ENCODE peak calls at places on chromosomes 6 and 20, in five cellular contexts. One of them, this sample, is unnamed.

GRCh38 chr6:157832250-157832967 is 9.4 kb downstream of the SNX9 start:
- DNase-seq in GM13976: no peak
- DNase-seq in WTC11: no peak
- DNase-seq in lower leg skin: no peak
- DNase-seq in AG04450: no peak
- DNase-seq in this sample: no peak

GRCh38 chr6:142943746-142944125 is 1.2 kb downstream of the HIVEP2 start:
- DNase-seq in AG04450: no peak
- DNase-seq in lower leg skin: peak
- DNase-seq in WTC11: no peak
- DNase-seq in GM13976: no peak
- DNase-seq in this sample: no peak

GRCh38 chr6:20479075-20479871 is 55.0 kb upstream of the CDKAL1 start:
- DNase-seq in lower leg skin: no peak
- DNase-seq in AG04450: no peak
- DNase-seq in WTC11: no peak
- DNase-seq in GM13976: no peak
- DNase-seq in this sample: no peak

GRCh38 chr20:19784511-19785172 is 26.6 kb downstream of the RIN2 start:
- DNase-seq in GM13976: peak
- DNase-seq in lower leg skin: no peak
- DNase-seq in WTC11: peak
- DNase-seq in AG04450: peak
- DNase-seq in this sample: peak

GRCh38 chr6:46491789-46492547 is 719 bp upstream of the RCAN2 start:
- DNase-seq in AG04450: no peak
- DNase-seq in WTC11: peak
- DNase-seq in lower leg skin: peak
- DNase-seq in GM13976: peak
- DNase-seq in this sample: peak

GRCh38 chr20:52432740-52433139 is 241.2 kb upstream of the ZFP64 start:
- DNase-seq in lower leg skin: no peak
- DNase-seq in WTC11: no peak
- DNase-seq in AG04450: no peak
- DNase-seq in GM13976: no peak
- DNase-seq in this sample: no peak

GRCh38 chr6:84284428-84285033 is 57.1 kb upstream of the CEP162 start:
- DNase-seq in GM13976: peak
- DNase-seq in lower leg skin: no peak
- DNase-seq in WTC11: peak
- DNase-seq in AG04450: no peak
- DNase-seq in this sample: peak

GRCh38 chr20:21371193-21371592 is 26.1 kb downstream of the NKX2-4 start:
- DNase-seq in AG04450: no peak
- DNase-seq in WTC11: no peak
- DNase-seq in GM13976: no peak
- DNase-seq in lower leg skin: no peak
- DNase-seq in this sample: no peak

GRCh38 chr20:35468671-35469334 is 13.4 kb downstream of the CEP250 start:
- DNase-seq in AG04450: no peak
- DNase-seq in lower leg skin: no peak
- DNase-seq in WTC11: no peak
- DNase-seq in GM13976: no peak
- DNase-seq in this sample: no peak

GRCh38 chr20:25584905-25585704 is at the start of gene NINL:
- DNase-seq in GM13976: peak
- DNase-seq in WTC11: peak
- DNase-seq in lower leg skin: peak
- DNase-seq in AG04450: no peak
- DNase-seq in this sample: peak

GRCh38 chr6:13377054-13377758 is 48.9 kb upstream of the TBC1D7 start:
- DNase-seq in lower leg skin: no peak
- DNase-seq in WTC11: no peak
- DNase-seq in GM13976: no peak
- DNase-seq in AG04450: no peak
- DNase-seq in this sample: no peak

GRCh38 chr6:70527071-70527737 is 39.5 kb upstream of the SDHAF4 start:
- DNase-seq in GM13976: no peak
- DNase-seq in AG04450: no peak
- DNase-seq in lower leg skin: no peak
- DNase-seq in WTC11: no peak
- DNase-seq in this sample: no peak

GRCh38 chr6:147178355-147178754 is 25.9 kb upstream of the STXBP5 start:
- DNase-seq in lower leg skin: no peak
- DNase-seq in WTC11: no peak
- DNase-seq in GM13976: no peak
- DNase-seq in AG04450: no peak
- DNase-seq in this sample: no peak

GRCh38 chr20:41278936-41279335 is 38.6 kb downstream of the ZHX3 start:
- DNase-seq in AG04450: no peak
- DNase-seq in WTC11: no peak
- DNase-seq in lower leg skin: no peak
- DNase-seq in GM13976: no peak
- DNase-seq in this sample: no peak

GRCh38 chr6:906920-907319 is 214.0 kb upstream of the EXOC2 start:
- DNase-seq in GM13976: no peak
- DNase-seq in WTC11: no peak
- DNase-seq in lower leg skin: no peak
- DNase-seq in AG04450: no peak
- DNase-seq in this sample: no peak

GRCh38 chr6:10742251-10742650 is 5.4 kb upstream of the TMEM14B start:
- DNase-seq in AG04450: no peak
- DNase-seq in WTC11: no peak
- DNase-seq in GM13976: no peak
- DNase-seq in lower leg skin: no peak
- DNase-seq in this sample: no peak

GRCh38 chr20:39800548-39800947 is 838.4 kb downstream of the DHX35 start:
- DNase-seq in WTC11: no peak
- DNase-seq in lower leg skin: no peak
- DNase-seq in GM13976: peak
- DNase-seq in AG04450: no peak
- DNase-seq in this sample: peak

GRCh38 chr20:1225263-1225728 is 548 bp upstream of the RAD21L1 start:
- DNase-seq in lower leg skin: no peak
- DNase-seq in AG04450: no peak
- DNase-seq in WTC11: no peak
- DNase-seq in GM13976: no peak
- DNase-seq in this sample: no peak

GRCh38 chr6:54440549-54440948 is 132.3 kb downstream of the TINAG start:
- DNase-seq in AG04450: no peak
- DNase-seq in GM13976: no peak
- DNase-seq in lower leg skin: peak
- DNase-seq in WTC11: no peak
- DNase-seq in this sample: no peak

GRCh38 chr6:52966101-52966500 is 29.0 kb downstream of the GSTA4 start:
- DNase-seq in WTC11: no peak
- DNase-seq in lower leg skin: no peak
- DNase-seq in GM13976: no peak
- DNase-seq in AG04450: no peak
- DNase-seq in this sample: no peak

GRCh38 chr6:52969297-52969696 is 25.8 kb downstream of the GSTA4 start:
- DNase-seq in AG04450: no peak
- DNase-seq in WTC11: no peak
- DNase-seq in GM13976: no peak
- DNase-seq in lower leg skin: no peak
- DNase-seq in this sample: no peak

GRCh38 chr6:52962701-52963100 is 32.4 kb downstream of the GSTA4 start:
- DNase-seq in lower leg skin: no peak
- DNase-seq in GM13976: no peak
- DNase-seq in WTC11: no peak
- DNase-seq in AG04450: no peak
- DNase-seq in this sample: no peak

GRCh38 chr6:52958546-52959255 is 36.4 kb downstream of the GSTA4 start:
- DNase-seq in WTC11: no peak
- DNase-seq in GM13976: no peak
- DNase-seq in AG04450: no peak
- DNase-seq in lower leg skin: no peak
- DNase-seq in this sample: no peak

GRCh38 chr6:52964318-52964717 is 30.8 kb downstream of the GSTA4 start:
- DNase-seq in AG04450: no peak
- DNase-seq in GM13976: no peak
- DNase-seq in lower leg skin: no peak
- DNase-seq in WTC11: no peak
- DNase-seq in this sample: no peak
- TF ChIP-seq CTCF in AG04450: no peak
- TF ChIP-seq CTCF in GM13976: no peak
- TF ChIP-seq CTCF in lower leg skin: no peak
- TF ChIP-seq CTCF in WTC11: no peak
- TF ChIP-seq CTCF in this sample: no peak

DNA sequence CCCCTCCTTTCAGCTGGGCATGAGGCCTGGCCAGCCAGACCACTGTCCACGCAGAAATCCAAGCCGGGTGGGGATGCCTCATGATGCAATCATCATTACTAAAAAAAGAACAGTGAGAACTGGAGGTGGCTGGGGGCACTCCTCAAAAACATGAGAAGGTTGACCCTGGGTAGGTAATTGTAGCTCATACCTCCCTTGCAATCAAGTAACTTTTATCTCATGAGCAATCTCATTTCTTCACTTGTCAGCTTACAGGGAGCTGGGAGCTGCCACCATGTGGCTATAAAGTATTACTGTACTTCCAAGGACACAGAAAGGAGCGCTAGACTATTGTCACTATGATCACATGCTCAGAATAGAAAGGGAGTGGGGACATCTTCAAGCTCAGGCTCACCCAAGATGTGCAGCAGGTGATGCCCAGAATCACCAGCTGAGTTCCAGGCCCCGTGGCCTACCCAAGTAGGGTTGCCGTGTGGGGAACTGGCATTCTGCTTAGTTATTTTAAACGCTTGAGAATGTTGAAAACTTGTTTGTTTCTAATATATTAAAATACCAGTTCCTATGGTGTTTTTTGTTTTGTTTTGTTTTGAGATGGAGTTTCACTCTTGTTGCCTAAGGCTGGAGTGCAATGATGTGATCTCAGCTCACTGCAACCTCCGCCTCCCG is 3.0 kb upstream of the CDH26 start:
- DNase-seq in lower leg skin: no peak
- DNase-seq in GM13976: peak
- DNase-seq in WTC11: no peak
- DNase-seq in AG04450: no peak
- DNase-seq in this sample: peak
- TF ChIP-seq CTCF in lower leg skin: no peak
- TF ChIP-seq CTCF in GM13976: no peak
- TF ChIP-seq CTCF in WTC11: no peak
- TF ChIP-seq CTCF in AG04450: no peak
- TF ChIP-seq CTCF in this sample: peak

GRCh38 chr6:21595265-21595950 is 1.9 kb downstream of the SOX4 start:
- DNase-seq in lower leg skin: peak
- DNase-seq in WTC11: peak
- DNase-seq in GM13976: peak
- DNase-seq in AG04450: no peak
- DNase-seq in this sample: peak
- TF ChIP-seq CTCF in lower leg skin: no peak
- TF ChIP-seq CTCF in WTC11: no peak
- TF ChIP-seq CTCF in GM13976: no peak
- TF ChIP-seq CTCF in AG04450: no peak
- TF ChIP-seq CTCF in this sample: no peak

GRCh38 chr20:2709205-2709981 is 16.8 kb downstream of the EBF4 start:
- DNase-seq in GM13976: no peak
- DNase-seq in WTC11: no peak
- DNase-seq in lower leg skin: peak
- DNase-seq in AG04450: no peak
- DNase-seq in this sample: no peak

GRCh38 chr20:2708073-2708415 is 15.5 kb downstream of the EBF4 start:
- DNase-seq in WTC11: no peak
- DNase-seq in lower leg skin: no peak
- DNase-seq in GM13976: no peak
- DNase-seq in AG04450: no peak
- DNase-seq in this sample: no peak

GRCh38 chr20:2707353-2708072 is 14.9 kb downstream of the EBF4 start:
- DNase-seq in GM13976: no peak
- DNase-seq in WTC11: no peak
- DNase-seq in lower leg skin: no peak
- DNase-seq in AG04450: no peak
- DNase-seq in this sample: no peak

GRCh38 chr20:2708665-2709064 is 16.1 kb downstream of the EBF4 start:
- DNase-seq in WTC11: no peak
- DNase-seq in GM13976: no peak
- DNase-seq in AG04450: no peak
- DNase-seq in lower leg skin: peak
- DNase-seq in this sample: no peak

DNA sequence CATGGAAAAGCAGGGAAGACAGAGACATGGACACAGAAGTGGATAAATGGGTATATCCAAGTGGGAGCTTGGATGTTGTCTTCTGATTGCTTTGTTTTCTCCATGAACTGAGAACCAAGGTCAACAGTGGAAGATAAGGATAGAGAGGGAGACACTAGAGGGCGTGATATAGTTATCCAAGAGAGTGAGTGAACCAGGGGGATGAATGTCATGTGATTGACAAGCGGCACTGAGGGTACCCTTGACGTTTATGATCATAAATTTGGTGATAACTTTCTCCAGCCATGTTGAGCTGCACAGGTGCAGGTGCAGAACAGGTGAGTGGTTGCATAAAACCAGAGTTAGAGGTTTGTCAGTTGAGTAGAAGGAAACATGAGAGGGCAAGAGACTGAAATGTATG is 20.7 kb downstream of the EBF4 start:
- DNase-seq in GM13976: peak
- DNase-seq in lower leg skin: peak
- DNase-seq in AG04450: no peak
- DNase-seq in WTC11: no peak
- DNase-seq in this sample: no peak
- TF ChIP-seq CTCF in GM13976: peak
- TF ChIP-seq CTCF in lower leg skin: no peak
- TF ChIP-seq CTCF in AG04450: peak
- TF ChIP-seq CTCF in WTC11: no peak
- TF ChIP-seq CTCF in this sample: peak

DNA sequence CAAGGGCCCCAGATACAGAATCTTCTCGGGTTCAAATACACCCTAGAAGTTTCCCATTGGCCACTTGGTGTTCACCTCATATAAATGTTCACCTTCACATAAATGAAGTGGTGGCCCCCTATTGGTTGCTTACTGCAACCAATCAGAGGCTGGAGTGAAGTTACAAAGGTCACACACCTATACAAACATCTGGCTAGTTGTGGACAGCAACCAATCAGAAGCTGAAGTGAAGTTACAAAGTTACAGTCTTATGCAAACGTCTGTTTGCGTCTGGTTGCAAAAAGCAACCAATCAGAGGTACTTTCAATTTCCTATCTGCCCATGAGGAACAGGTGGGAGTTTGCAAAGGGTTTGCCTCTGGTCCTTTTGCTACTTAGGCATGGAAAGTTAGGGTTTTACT is 206.5 kb upstream of the BMP2 start:
- DNase-seq in GM13976: no peak
- DNase-seq in AG04450: no peak
- DNase-seq in WTC11: no peak
- DNase-seq in lower leg skin: no peak
- DNase-seq in this sample: no peak
- TF ChIP-seq CTCF in GM13976: no peak
- TF ChIP-seq CTCF in AG04450: no peak
- TF ChIP-seq CTCF in WTC11: no peak
- TF ChIP-seq CTCF in lower leg skin: no peak
- TF ChIP-seq CTCF in this sample: no peak

GRCh38 chr20:58651823-58652605 is 931 bp downstream of the STX16 start:
- DNase-seq in GM13976: peak
- DNase-seq in lower leg skin: no peak
- DNase-seq in WTC11: peak
- DNase-seq in AG04450: no peak
- DNase-seq in this sample: peak
- TF ChIP-seq CTCF in GM13976: no peak
- TF ChIP-seq CTCF in lower leg skin: no peak
- TF ChIP-seq CTCF in WTC11: no peak
- TF ChIP-seq CTCF in AG04450: peak
- TF ChIP-seq CTCF in this sample: no peak